ENCODE peak calls at places on chromosomes 11 and 22, in four cellular contexts. Q is cardiac fibroblast, C is fibroblast of the conjunctiva, E is GM03348. D is an unnamed sample.
A peak's percentile ranks its signal among the peaks of the same experiment; 100 is the strongest.

GRCh38 chr22:42930810-42931420 is 73.8 kb upstream of the ARFGAP3 start:
- DNase-seq in Q (peak; percentile 70), C (no peak), E (peak; percentile 31), D (no peak)

GRCh38 chr22:37659066-37659896 is 758 bp downstream of the PDXP start:
- DNase-seq in E (peak; percentile 31), Q (peak; percentile 15), C (no peak), D (no peak)

GRCh38 chr22:23548501-23549197 is 31.4 kb downstream of the IGLL1 start:
- DNase-seq in Q (no peak), C (no peak), E (no peak), D (no peak)

GRCh38 chr11:117929568-117930207 is 486 bp upstream of the TMPRSS13 start:
- DNase-seq in C (no peak), E (no peak), Q (no peak), D (no peak)

GRCh38 chr11:124863137-124863825 is 2.0 kb upstream of the ROBO3 start:
- DNase-seq in E (peak; percentile 71), C (no peak), Q (peak; percentile 39), D (peak; percentile 21)

GRCh38 chr11:113396693-113397092 is 9.1 kb downstream of the ANKK1 start:
- DNase-seq in E (no peak), C (no peak), Q (no peak), D (no peak)

GRCh38 chr22:23501708-23502107 is 78.4 kb downstream of the IGLL1 start:
- DNase-seq in Q (no peak), C (no peak), E (no peak), D (no peak)

GRCh38 chr11:72595292-72595684 is 78.9 kb downstream of the PDE2A start:
- DNase-seq in C (no peak), E (no peak), Q (no peak), D (no peak)

GRCh38 chr22:32144875-32145274 is 14.2 kb downstream of the C22orf42 start:
- DNase-seq in C (no peak), E (no peak), Q (no peak), D (no peak)

GRCh38 chr11:47917643-47918369 is 62.6 kb upstream of the PTPRJ start:
- DNase-seq in Q (peak; percentile 90), E (peak; percentile 20), C (peak; percentile 98), D (peak; percentile 100)

GRCh38 chr11:71447791-71448256 is 369 bp downstream of the DHCR7 start:
- DNase-seq in E (peak; percentile 56), Q (no peak), C (no peak), D (peak; percentile 17)

GRCh38 chr11:116931206-116931953 is 94.0 kb upstream of the APOA1 start:
- DNase-seq in Q (peak; percentile 50), C (no peak), E (no peak), D (no peak)

GRCh38 chr11:124277809-124278208 is 21.6 kb downstream of the OR8G5 start:
- DNase-seq in E (no peak), Q (no peak), C (no peak), D (no peak)

GRCh38 chr11:115974703-115975102 is 470.5 kb upstream of the CADM1 start:
- DNase-seq in E (no peak), C (no peak), Q (no peak), D (no peak)

GRCh38 chr11:14422052-14422813 is 63.2 kb upstream of the RRAS2 start:
- DNase-seq in Q (peak; percentile 99), E (peak; percentile 95), C (peak; percentile 99), D (peak; percentile 99)

GRCh38 chr11:72828081-72828567 is 13.9 kb downstream of the ATG16L2 start:
- DNase-seq in E (no peak), Q (peak; percentile 55), C (no peak), D (peak; percentile 56)

GRCh38 chr22:46378499-46379300 is 43.2 kb downstream of the TRMU start:
- DNase-seq in C (no peak), Q (no peak), E (no peak), D (no peak)

GRCh38 chr11:46673713-46674462 is 26.5 kb downstream of the ARHGAP1 start:
- DNase-seq in Q (no peak), E (no peak), C (no peak), D (no peak)

GRCh38 chr11:15707194-15707593 is 592.5 kb downstream of the INSC start:
- DNase-seq in C (no peak), Q (no peak), E (no peak), D (no peak)

GRCh38 chr11:74681686-74682651 is 49.3 kb downstream of the CHRDL2 start:
- DNase-seq in C (no peak), E (no peak), Q (no peak), D (no peak)

GRCh38 chr11:65663634-65664200 is 1.0 kb upstream of the RELA start:
- DNase-seq in Q (peak; percentile 59), E (peak; percentile 79), C (peak; percentile 26), D (peak; percentile 57)

GRCh38 chr11:32326522-32326921 is 108.8 kb downstream of the WT1 start:
- DNase-seq in E (no peak), C (no peak), Q (peak; percentile 69), D (peak; percentile 77)

GRCh38 chr22:40276877-40277823 is 69.2 kb upstream of the ADSL start:
- DNase-seq in E (peak; percentile 69), Q (peak; percentile 79), C (peak; percentile 47), D (peak; percentile 53)

GRCh38 chr11:119827113-119827512 is 98.1 kb upstream of the NECTIN1 start:
- DNase-seq in E (no peak), Q (no peak), C (no peak), D (no peak)

GRCh38 chr11:81377418-81377817 is 1356.2 kb downstream of the FAM181B start:
- DNase-seq in E (no peak), C (no peak), Q (no peak), D (no peak)

GRCh38 chr22:47847281-47847890 is 1084.9 kb downstream of the TBC1D22A start:
- DNase-seq in C (no peak), Q (no peak), E (no peak), D (no peak)

GRCh38 chr22:27331526-27332281 is 469.9 kb downstream of the MN1 start:
- DNase-seq in C (peak; percentile 13), Q (peak; percentile 58), E (peak; percentile 66), D (peak; percentile 92)

GRCh38 chr11:128407962-128408361 is 179.4 kb downstream of the ETS1 start:
- DNase-seq in E (peak; percentile 22), C (peak; percentile 58), Q (peak; percentile 68), D (peak; percentile 88)

GRCh38 chr22:17117890-17118289 is 3.3 kb downstream of the TMEM121B start:
- DNase-seq in E (no peak), C (no peak), Q (no peak), D (no peak)

GRCh38 chr22:17906978-17907730 is 117.2 kb downstream of the MICAL3 start:
- DNase-seq in C (no peak), E (no peak), Q (no peak), D (no peak)

GRCh38 chr11:10459029-10459970 is 4.2 kb downstream of the AMPD3 start:
- DNase-seq in E (no peak), Q (peak; percentile 17), C (no peak), D (no peak)

GRCh38 chr11:120589376-120589775 is 77.8 kb downstream of the GRIK4 start:
- DNase-seq in E (no peak), Q (no peak), C (no peak), D (no peak)

GRCh38 chr11:95977534-95978174 is 53.7 kb upstream of the MTMR2 start:
- DNase-seq in C (no peak), E (no peak), Q (peak; percentile 94), D (peak; percentile 87)

GRCh38 chr11:64026575-64027213 is 9.0 kb upstream of the FLRT1 start:
- DNase-seq in Q (no peak), C (no peak), E (no peak), D (peak; percentile 22)

D was measured in amniotic epithelial cell.